ENCODE peak calls at places on chromosome 18, in ten cellular contexts. N is sciatic nerve; E is GF-D8; G is lower leg skin; J is tibial nerve; D is substantia nigra; U is stimulated activated CD4-positive, alpha-beta T cell treated with anti-CD3 and anti-CD28 coated beads, TNF-alpha, amount 100 ng/mL, for 24 hours; T is T-helper 1 cell; K is activated CD8-positive, alpha-beta memory T cell treated with anti-CD3 and anti-CD28 coated beads for 48 hours; V is bronchial epithelial cell. F is an unnamed sample.

GRCh38 chr18:43917487-43917886 is 640.2 kb upstream of the SYT4 start:
- DNase-seq in N (no peak), E (no peak), G (no peak), J (no peak), D (no peak), U (no peak), T (no peak), K (no peak), V (no peak), F (no peak)

GRCh38 chr18:23870963-23871362 is 143.6 kb upstream of the TTC39C start:
- DNase-seq in N (no peak), E (no peak), G (no peak), J (no peak), D (no peak), U (no peak), T (no peak), K (no peak), V (peak), F (no peak)

GRCh38 chr18:32368170-32368569 is 102.5 kb downstream of the GAREM1 start:
- DNase-seq in N (no peak), E (no peak), G (no peak), J (no peak), D (no peak), U (no peak), T (no peak), K (no peak), V (peak), F (no peak)

GRCh38 chr18:60182223-60182622 is 190.4 kb downstream of the MC4R start:
- DNase-seq in N (no peak), E (no peak), G (no peak), J (no peak), D (no peak), U (no peak), T (no peak), K (no peak), V (no peak), F (no peak)

GRCh38 chr18:32346667-32347066 is 124.0 kb downstream of the GAREM1 start:
- DNase-seq in N (no peak), E (no peak), G (no peak), J (no peak), D (no peak), U (no peak), T (no peak), K (no peak), V (no peak), F (no peak)

GRCh38 chr18:49974079-49974478 is 160.7 kb upstream of the ACAA2 start:
- DNase-seq in N (no peak), E (no peak), G (no peak), J (no peak), D (no peak), U (no peak), T (no peak), K (no peak), V (no peak), F (no peak)

GRCh38 chr18:6270791-6271216 is 143.9 kb downstream of the L3MBTL4 start:
- DNase-seq in N (no peak), E (no peak), G (no peak), J (no peak), D (no peak), U (no peak), T (no peak), K (no peak), V (no peak), F (no peak)

GRCh38 chr18:76491436-76491800 is 3.6 kb downstream of the ZNF516 start:
- DNase-seq in N (peak), E (peak), G (peak), J (peak), D (peak), U (peak), T (peak), K (peak), V (no peak), F (no peak)

GRCh38 chr18:13337369-13337768 is 118.8 kb downstream of the LDLRAD4 start:
- DNase-seq in N (no peak), E (no peak), G (no peak), J (no peak), D (no peak), U (no peak), T (no peak), K (no peak), V (no peak), F (no peak)

GRCh38 chr18:7601249-7601620 is 34.1 kb downstream of the PTPRM start:
- DNase-seq in N (no peak), E (no peak), G (no peak), J (no peak), D (no peak), U (no peak), T (no peak), K (no peak), V (peak), F (no peak)

GRCh38 chr18:51149605-51150429 is 47.7 kb downstream of the MEX3C start:
- DNase-seq in N (no peak), E (no peak), G (no peak), J (no peak), D (no peak), U (peak), T (no peak), K (no peak), V (peak), F (peak)

GRCh38 chr18:3889803-3890202 is 439.8 kb downstream of the TGIF1 start:
- DNase-seq in N (no peak), E (no peak), G (no peak), J (no peak), D (no peak), U (no peak), T (no peak), K (no peak), V (peak), F (no peak)

F was measured in retinal pigment epithelial cell.